ENCODE peak calls at places on chromosomes 7 and 10, in eight cellular contexts. One of them, this sample, is unnamed.

GRCh38 chr7:112129655-112130323 is 76.4 kb downstream of the DOCK4 start:
- DNase-seq in psoas muscle: peak; percentile 52
- DNase-seq in heart right ventricle: peak; percentile 28
- DNase-seq in CD8-positive, alpha-beta memory T cell: no peak
- DNase-seq in ovary: no peak
- DNase-seq in IMR-90: no peak
- DNase-seq in mammary epithelial cell: peak; percentile 25
- DNase-seq in body of pancreas: peak; percentile 43
- DNase-seq in this sample: no peak

GRCh38 chr10:114359953-114360345 is 44.4 kb downstream of the AFAP1L2 start:
- DNase-seq in CD8-positive, alpha-beta memory T cell: no peak
- DNase-seq in IMR-90: no peak
- DNase-seq in mammary epithelial cell: no peak
- DNase-seq in psoas muscle: no peak
- DNase-seq in body of pancreas: no peak
- DNase-seq in heart right ventricle: no peak
- DNase-seq in ovary: no peak
- DNase-seq in this sample: no peak

GRCh38 chr10:5545778-5546710 is 21.3 kb downstream of the CALML3 start:
- DNase-seq in heart right ventricle: peak; percentile 37
- DNase-seq in CD8-positive, alpha-beta memory T cell: no peak
- DNase-seq in ovary: peak; percentile 55
- DNase-seq in mammary epithelial cell: peak; percentile 48
- DNase-seq in IMR-90: peak; percentile 97
- DNase-seq in body of pancreas: peak; percentile 26
- DNase-seq in psoas muscle: peak; percentile 76
- DNase-seq in this sample: peak; percentile 35

GRCh38 chr10:24617771-24618396 is 105.8 kb downstream of the ARHGAP21 start:
- DNase-seq in IMR-90: peak; percentile 31
- DNase-seq in psoas muscle: peak; percentile 74
- DNase-seq in CD8-positive, alpha-beta memory T cell: peak; percentile 42
- DNase-seq in heart right ventricle: peak; percentile 44
- DNase-seq in ovary: peak; percentile 36
- DNase-seq in body of pancreas: peak; percentile 72
- DNase-seq in mammary epithelial cell: peak; percentile 17
- DNase-seq in this sample: peak; percentile 66

GRCh38 chr10:97731346-97732051 is 5.4 kb upstream of the ZFYVE27 start:
- DNase-seq in psoas muscle: no peak
- DNase-seq in body of pancreas: peak; percentile 82
- DNase-seq in heart right ventricle: peak; percentile 79
- DNase-seq in IMR-90: peak; percentile 76
- DNase-seq in ovary: peak; percentile 64
- DNase-seq in CD8-positive, alpha-beta memory T cell: peak; percentile 50
- DNase-seq in mammary epithelial cell: peak; percentile 64
- DNase-seq in this sample: peak; percentile 79

GRCh38 chr7:17497136-17497535 is 198.7 kb downstream of the AHR start:
- DNase-seq in CD8-positive, alpha-beta memory T cell: no peak
- DNase-seq in mammary epithelial cell: no peak
- DNase-seq in IMR-90: no peak
- DNase-seq in ovary: no peak
- DNase-seq in heart right ventricle: no peak
- DNase-seq in body of pancreas: no peak
- DNase-seq in psoas muscle: no peak
- DNase-seq in this sample: no peak

GRCh38 chr10:67775274-67775673 is 62.7 kb downstream of the DNAJC12 start:
- DNase-seq in body of pancreas: no peak
- DNase-seq in mammary epithelial cell: no peak
- DNase-seq in CD8-positive, alpha-beta memory T cell: no peak
- DNase-seq in psoas muscle: no peak
- DNase-seq in ovary: no peak
- DNase-seq in heart right ventricle: no peak
- DNase-seq in IMR-90: no peak
- DNase-seq in this sample: no peak

GRCh38 chr7:147894271-147894670 is 696.3 kb upstream of the C7orf33 start:
- DNase-seq in body of pancreas: no peak
- DNase-seq in ovary: no peak
- DNase-seq in mammary epithelial cell: no peak
- DNase-seq in IMR-90: no peak
- DNase-seq in psoas muscle: no peak
- DNase-seq in heart right ventricle: no peak
- DNase-seq in CD8-positive, alpha-beta memory T cell: no peak
- DNase-seq in this sample: no peak

GRCh38 chr7:71015260-71015900 is 116.6 kb upstream of the GALNT17 start:
- DNase-seq in CD8-positive, alpha-beta memory T cell: no peak
- DNase-seq in body of pancreas: peak; percentile 8
- DNase-seq in heart right ventricle: peak; percentile 9
- DNase-seq in IMR-90: no peak
- DNase-seq in mammary epithelial cell: no peak
- DNase-seq in psoas muscle: no peak
- DNase-seq in ovary: no peak
- DNase-seq in this sample: peak; percentile 7

GRCh38 chr7:31883761-31884164 is 186.4 kb downstream of the PDE1C start:
- DNase-seq in heart right ventricle: peak; percentile 23
- DNase-seq in body of pancreas: no peak
- DNase-seq in CD8-positive, alpha-beta memory T cell: no peak
- DNase-seq in IMR-90: peak; percentile 64
- DNase-seq in mammary epithelial cell: peak; percentile 91
- DNase-seq in psoas muscle: no peak
- DNase-seq in ovary: no peak
- DNase-seq in this sample: no peak

GRCh38 chr10:69060127-69060798 is 27.6 kb upstream of the SRGN start:
- DNase-seq in heart right ventricle: no peak
- DNase-seq in CD8-positive, alpha-beta memory T cell: no peak
- DNase-seq in body of pancreas: no peak
- DNase-seq in psoas muscle: no peak
- DNase-seq in ovary: no peak
- DNase-seq in mammary epithelial cell: no peak
- DNase-seq in IMR-90: no peak
- DNase-seq in this sample: no peak

GRCh38 chr7:44097064-44097932 is 6.8 kb upstream of the AEBP1 start:
- DNase-seq in CD8-positive, alpha-beta memory T cell: no peak
- DNase-seq in heart right ventricle: no peak
- DNase-seq in ovary: no peak
- DNase-seq in body of pancreas: no peak
- DNase-seq in psoas muscle: no peak
- DNase-seq in mammary epithelial cell: no peak
- DNase-seq in IMR-90: no peak
- DNase-seq in this sample: peak; percentile 26

GRCh38 chr7:44100458-44101303 is 3.5 kb upstream of the AEBP1 start:
- DNase-seq in psoas muscle: peak; percentile 50
- DNase-seq in ovary: peak; percentile 74
- DNase-seq in body of pancreas: no peak
- DNase-seq in IMR-90: peak; percentile 78
- DNase-seq in mammary epithelial cell: no peak
- DNase-seq in CD8-positive, alpha-beta memory T cell: no peak
- DNase-seq in heart right ventricle: no peak
- DNase-seq in this sample: peak; percentile 28

GRCh38 chr7:44096326-44096881 is 7.7 kb upstream of the AEBP1 start:
- DNase-seq in heart right ventricle: no peak
- DNase-seq in body of pancreas: no peak
- DNase-seq in CD8-positive, alpha-beta memory T cell: no peak
- DNase-seq in IMR-90: no peak
- DNase-seq in ovary: no peak
- DNase-seq in psoas muscle: no peak
- DNase-seq in mammary epithelial cell: no peak
- DNase-seq in this sample: no peak

GRCh38 chr7:44099669-44100068 is 4.5 kb upstream of the AEBP1 start:
- DNase-seq in heart right ventricle: no peak
- DNase-seq in psoas muscle: no peak
- DNase-seq in IMR-90: no peak
- DNase-seq in ovary: no peak
- DNase-seq in body of pancreas: no peak
- DNase-seq in CD8-positive, alpha-beta memory T cell: no peak
- DNase-seq in mammary epithelial cell: no peak
- DNase-seq in this sample: no peak

GRCh38 chr7:44098092-44099068 is 5.8 kb upstream of the AEBP1 start:
- DNase-seq in body of pancreas: no peak
- DNase-seq in heart right ventricle: no peak
- DNase-seq in IMR-90: no peak
- DNase-seq in mammary epithelial cell: no peak
- DNase-seq in psoas muscle: peak; percentile 4
- DNase-seq in ovary: no peak
- DNase-seq in CD8-positive, alpha-beta memory T cell: no peak
- DNase-seq in this sample: no peak
- H3K4me1 ChIP-seq in body of pancreas: no peaks in the 10 kb centered on the region
- H3K4me1 ChIP-seq in heart right ventricle: peaks cover 17% of the 10 kb centered on the region
- H3K4me1 ChIP-seq in IMR-90: peaks cover 24% of the 10 kb centered on the region
- H3K4me1 ChIP-seq in mammary epithelial cell: peaks cover 9% of the 10 kb centered on the region
- H3K4me1 ChIP-seq in psoas muscle: no peaks in the 10 kb centered on the region
- H3K4me1 ChIP-seq in ovary: peaks cover 17% of the 10 kb centered on the region
- H3K4me1 ChIP-seq in CD8-positive, alpha-beta memory T cell: no peaks in the 10 kb centered on the region
- H3K4me1 ChIP-seq in this sample: peaks cover 8% of the 10 kb centered on the region

GRCh38 chr7:542935-543789 is 23.5 kb upstream of the PDGFA start:
- DNase-seq in IMR-90: peak; percentile 91
- DNase-seq in ovary: no peak
- DNase-seq in psoas muscle: no peak
- DNase-seq in CD8-positive, alpha-beta memory T cell: no peak
- DNase-seq in body of pancreas: no peak
- DNase-seq in mammary epithelial cell: peak; percentile 64
- DNase-seq in heart right ventricle: no peak
- DNase-seq in this sample: no peak

GRCh38 chr7:540997-541396 is 21.4 kb upstream of the PDGFA start:
- DNase-seq in CD8-positive, alpha-beta memory T cell: no peak
- DNase-seq in body of pancreas: no peak
- DNase-seq in psoas muscle: no peak
- DNase-seq in ovary: no peak
- DNase-seq in IMR-90: no peak
- DNase-seq in heart right ventricle: no peak
- DNase-seq in mammary epithelial cell: no peak
- DNase-seq in this sample: no peak

GRCh38 chr7:543790-544527 is 24.3 kb upstream of the PDGFA start:
- DNase-seq in body of pancreas: no peak
- DNase-seq in CD8-positive, alpha-beta memory T cell: no peak
- DNase-seq in psoas muscle: no peak
- DNase-seq in heart right ventricle: no peak
- DNase-seq in ovary: no peak
- DNase-seq in IMR-90: peak; percentile 13
- DNase-seq in mammary epithelial cell: no peak
- DNase-seq in this sample: no peak

GRCh38 chr7:541661-542060 is 22.0 kb upstream of the PDGFA start:
- DNase-seq in body of pancreas: no peak
- DNase-seq in ovary: no peak
- DNase-seq in psoas muscle: no peak
- DNase-seq in mammary epithelial cell: no peak
- DNase-seq in IMR-90: no peak
- DNase-seq in heart right ventricle: no peak
- DNase-seq in CD8-positive, alpha-beta memory T cell: no peak
- DNase-seq in this sample: no peak

GRCh38 chr7:542131-542934 is 22.7 kb upstream of the PDGFA start:
- DNase-seq in body of pancreas: no peak
- DNase-seq in IMR-90: no peak
- DNase-seq in mammary epithelial cell: no peak
- DNase-seq in psoas muscle: no peak
- DNase-seq in heart right ventricle: no peak
- DNase-seq in ovary: no peak
- DNase-seq in CD8-positive, alpha-beta memory T cell: no peak
- DNase-seq in this sample: no peak
- H3K4me3 ChIP-seq in body of pancreas: no peak overlapping the region
- H3K4me3 ChIP-seq in IMR-90: no peak overlapping the region
- H3K4me3 ChIP-seq in mammary epithelial cell: no peak overlapping the region
- H3K4me3 ChIP-seq in psoas muscle: no peak overlapping the region
- H3K4me3 ChIP-seq in heart right ventricle: no peak overlapping the region
- H3K4me3 ChIP-seq in ovary: no peak overlapping the region
- H3K4me3 ChIP-seq in CD8-positive, alpha-beta memory T cell: no peak overlapping the region
- H3K4me3 ChIP-seq in this sample: no peak overlapping the region

DNA sequence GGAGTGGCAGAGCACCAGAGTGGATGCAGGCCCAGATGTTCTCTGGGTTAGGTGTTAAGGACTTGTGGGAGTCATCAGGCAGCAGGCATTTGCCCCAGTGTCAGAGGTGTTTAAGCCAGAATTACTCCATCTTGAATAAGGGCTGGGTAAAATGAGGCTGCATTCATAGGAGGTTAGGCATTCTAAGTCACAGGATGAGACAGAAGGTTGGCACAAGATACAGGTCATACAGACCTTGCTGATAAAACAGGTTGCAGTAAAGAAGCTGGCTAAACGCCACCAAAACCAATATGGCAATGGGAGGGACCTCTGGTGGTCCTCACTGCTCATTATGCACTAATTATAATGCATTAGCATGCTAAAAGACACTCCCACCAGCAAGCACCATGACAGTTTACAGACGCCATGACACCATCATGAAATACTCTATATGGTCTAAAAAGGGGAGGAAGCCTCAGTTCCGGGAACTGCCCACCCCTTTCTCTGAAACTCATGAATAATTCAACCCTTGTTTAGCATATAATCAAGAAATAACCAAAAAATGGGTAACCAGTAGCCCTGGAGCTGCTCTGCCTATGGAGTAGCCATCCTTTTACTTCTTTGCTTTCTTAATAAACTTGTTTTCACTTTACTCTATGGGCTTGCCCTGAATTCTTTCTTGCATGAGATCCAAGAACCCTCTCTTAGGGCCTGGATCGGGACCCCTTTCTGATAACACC is 882 bp upstream of the LRRC61 start:
- DNase-seq in CD8-positive, alpha-beta memory T cell: peak; percentile 55
- DNase-seq in body of pancreas: peak; percentile 52
- DNase-seq in psoas muscle: no peak
- DNase-seq in mammary epithelial cell: no peak
- DNase-seq in IMR-90: no peak
- DNase-seq in ovary: no peak
- DNase-seq in heart right ventricle: no peak
- DNase-seq in this sample: no peak
- H3K4me1 ChIP-seq in CD8-positive, alpha-beta memory T cell: peaks cover 26% of the 10 kb centered on the region
- H3K4me1 ChIP-seq in body of pancreas: peaks cover 56% of the 10 kb centered on the region
- H3K4me1 ChIP-seq in psoas muscle: no peaks in the 10 kb centered on the region
- H3K4me1 ChIP-seq in mammary epithelial cell: peaks cover 10% of the 10 kb centered on the region
- H3K4me1 ChIP-seq in IMR-90: peaks cover 10% of the 10 kb centered on the region
- H3K4me1 ChIP-seq in ovary: peaks cover 10% of the 10 kb centered on the region
- H3K4me1 ChIP-seq in heart right ventricle: peaks cover 32% of the 10 kb centered on the region
- H3K4me1 ChIP-seq in this sample: peaks cover 22% of the 10 kb centered on the region

DNA sequence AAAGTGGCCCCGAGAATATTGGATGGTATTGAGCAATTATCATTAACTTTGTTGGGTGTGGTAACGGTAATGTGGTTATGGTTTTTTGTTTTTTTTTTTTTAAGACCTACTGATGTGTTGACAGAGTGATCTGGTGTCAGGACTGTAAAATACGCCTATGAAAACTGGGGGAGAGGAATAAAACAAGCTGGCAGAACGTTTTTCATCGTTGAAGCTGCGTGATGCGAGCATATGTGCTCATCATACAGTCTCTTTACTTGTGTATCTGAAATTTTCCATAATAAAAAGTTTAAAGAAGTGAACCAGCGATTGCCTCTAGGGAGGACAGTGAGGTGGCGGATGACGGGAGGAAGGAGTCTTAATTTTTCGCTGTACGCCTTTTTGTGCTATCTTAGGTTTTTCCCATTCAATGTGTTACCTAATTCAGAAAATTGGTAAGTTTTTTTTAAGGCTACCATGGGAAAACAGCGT is 828 bp upstream of the WAPL start:
- DNase-seq in mammary epithelial cell: peak; percentile 21
- DNase-seq in IMR-90: no peak
- DNase-seq in body of pancreas: no peak
- DNase-seq in heart right ventricle: no peak
- DNase-seq in psoas muscle: no peak
- DNase-seq in ovary: no peak
- DNase-seq in CD8-positive, alpha-beta memory T cell: peak; percentile 18
- DNase-seq in this sample: no peak
- H3K4me3 ChIP-seq in mammary epithelial cell: peak overlapping the region; percentile 96
- H3K4me3 ChIP-seq in IMR-90: peak overlapping the region; percentile 68
- H3K4me3 ChIP-seq in body of pancreas: peak overlapping the region; percentile 31
- H3K4me3 ChIP-seq in heart right ventricle: peak overlapping the region; percentile 59
- H3K4me3 ChIP-seq in psoas muscle: peak overlapping the region; percentile 81
- H3K4me3 ChIP-seq in ovary: peak overlapping the region; percentile 98
- H3K4me3 ChIP-seq in CD8-positive, alpha-beta memory T cell: peak overlapping the region; percentile 85
- H3K4me3 ChIP-seq in this sample: peak overlapping the region; percentile 99